ENCODE peak calls at places on chromosomes 5 and 9, in seven cellular contexts. E is PC-3, K is heart left ventricle, M is epithelial cell of prostate, O is T-cell, P is Ammon's horn, L is H9. F is an unnamed sample.

GRCh38 chr9:23145467-23145866 is 680.6 kb downstream of the ELAVL2 start:
- DNase-seq in L (no peak), O (no peak), E (no peak), M (no peak), P (no peak), K (no peak), F (no peak)

GRCh38 chr9:22008662-22009562 is at the start of gene CDKN2B:
- DNase-seq in P (peak), E (peak), M (peak), L (peak), O (peak), K (peak), F (peak)

GRCh38 chr9:16180546-16180945 is 627.7 kb downstream of the CCDC171 start:
- DNase-seq in O (no peak), K (no peak), M (peak), E (peak), L (no peak), P (no peak), F (no peak)

GRCh38 chr5:178389031-178389729 is 156.6 kb upstream of the PHYKPL start:
- DNase-seq in L (no peak), P (no peak), E (no peak), M (no peak), K (no peak), O (no peak), F (no peak)

GRCh38 chr9:112532427-112532826 is 45.8 kb downstream of the KIAA1958 start:
- DNase-seq in L (no peak), K (peak), M (no peak), E (no peak), O (no peak), P (no peak), F (peak)

GRCh38 chr9:69444021-69444420 is 119.0 kb downstream of the ENTREP1 start:
- DNase-seq in O (no peak), P (peak), K (no peak), E (no peak), L (no peak), M (no peak), F (peak)

GRCh38 chr9:122364783-122365150 is 6.1 kb upstream of the PTGS1 start:
- DNase-seq in M (no peak), L (no peak), O (no peak), K (no peak), P (no peak), E (no peak), F (peak)

GRCh38 chr9:83646500-83647239 is 23.7 kb downstream of the IDNK start:
- DNase-seq in P (no peak), M (no peak), L (no peak), O (no peak), E (no peak), K (no peak), F (no peak)

GRCh38 chr9:83999141-83999918 is 18.7 kb downstream of the RMI1 start:
- DNase-seq in M (no peak), K (no peak), O (no peak), P (no peak), L (no peak), E (no peak), F (no peak)

GRCh38 chr5:95392593-95393182 is 1.5 kb downstream of the FAM81B start:
- DNase-seq in M (peak), P (no peak), L (peak), E (peak), K (no peak), O (no peak), F (no peak)

GRCh38 chr5:168528521-168529360 is at the start of gene FBLL1:
- DNase-seq in P (peak), L (peak), K (no peak), M (no peak), E (no peak), O (no peak), F (peak)

GRCh38 chr5:151257731-151258715 is 5.0 kb downstream of the GM2A start:
- DNase-seq in P (peak), O (no peak), K (no peak), L (no peak), E (peak), M (peak), F (peak)

GRCh38 chr9:68640421-68641089 is 64.5 kb upstream of the PIP5K1B start:
- DNase-seq in E (no peak), M (no peak), L (no peak), P (no peak), O (no peak), K (no peak), F (no peak)

GRCh38 chr9:117249799-117250198 is 165.1 kb downstream of the ASTN2 start:
- DNase-seq in E (no peak), M (no peak), O (no peak), P (no peak), K (no peak), L (no peak), F (no peak)

GRCh38 chr5:55848783-55849182 is 2.4 kb upstream of the IL31RA start:
- DNase-seq in M (no peak), O (no peak), P (no peak), E (no peak), K (no peak), L (no peak), F (no peak)

GRCh38 chr9:82057805-82058204 is 69.2 kb downstream of the SPATA31D1 start:
- DNase-seq in L (no peak), M (no peak), P (no peak), E (no peak), K (no peak), O (no peak), F (no peak)

GRCh38 chr9:17491780-17492179 is 87.1 kb upstream of the SH3GL2 start:
- DNase-seq in L (no peak), M (no peak), O (no peak), E (no peak), P (no peak), K (no peak), F (no peak)

GRCh38 chr5:148939676-148940075 is 113.3 kb downstream of the ADRB2 start:
- DNase-seq in L (no peak), P (no peak), M (no peak), O (no peak), E (peak), K (no peak), F (peak)

GRCh38 chr9:14412778-14413177 is 98.8 kb upstream of the NFIB start:
- DNase-seq in M (no peak), K (no peak), L (no peak), P (no peak), O (no peak), E (no peak), F (no peak)

GRCh38 chr5:60223342-60223741 is 329.8 kb upstream of the PDE4D start:
- DNase-seq in E (peak), M (peak), P (no peak), O (no peak), L (no peak), K (no peak), F (no peak)

GRCh38 chr5:73596705-73597328 is 29.2 kb upstream of the ARHGEF28 start:
- DNase-seq in P (peak), K (no peak), O (no peak), M (no peak), E (peak), L (no peak), F (peak)

GRCh38 chr5:142839711-142840441 is 69.7 kb downstream of the ARHGAP26 start:
- DNase-seq in K (peak), M (no peak), O (no peak), L (no peak), E (peak), P (peak), F (peak)

F was measured in fibroblast of lung.